ENCODE peak calls at places on chromosomes 1 and 21, in five cellular contexts. W, C, K, X and A are unnamed samples.
A peak's percentile ranks its signal among the peaks of the same experiment; 100 is the strongest.

GRCh38 chr1:162264108-162264507 is 112.5 kb downstream of the SPATA46 start:
- DNase-seq in W (no peak), C (no peak), K (no peak), X (no peak), A (no peak)

GRCh38 chr21:37871121-37871862 is 45.0 kb downstream of the KCNJ6 start:
- DNase-seq in W (peak; percentile 39), C (no peak), K (no peak), X (no peak), A (no peak)

GRCh38 chr1:196477262-196477661 is 131.0 kb downstream of the KCNT2 start:
- DNase-seq in W (no peak), C (no peak), K (no peak), X (no peak), A (no peak)

GRCh38 chr21:37546949-37547614 is 180.5 kb downstream of the DYRK1A start:
- DNase-seq in W (no peak), C (no peak), K (no peak), X (no peak), A (no peak)

GRCh38 chr1:56788588-56788987 is 30.6 kb downstream of the FYB2 start:
- DNase-seq in W (no peak), C (no peak), K (no peak), X (no peak), A (no peak)

GRCh38 chr1:7281821-7282220 is 489.3 kb upstream of the VAMP3 start:
- DNase-seq in W (no peak), C (no peak), K (no peak), X (no peak), A (no peak)

GRCh38 chr1:22831729-22832413 is 121.2 kb downstream of the EPHB2 start:
- DNase-seq in W (peak; percentile 55), C (no peak), K (no peak), X (peak; percentile 39), A (peak; percentile 22)

GRCh38 chr1:37691497-37692077 is 729 bp upstream of the CDCA8 start:
- DNase-seq in W (no peak), C (peak; percentile 39), K (peak; percentile 88), X (peak; percentile 40), A (no peak)

GRCh38 chr1:9417695-9418094 is 121.6 kb upstream of the SLC25A33 start:
- DNase-seq in W (no peak), C (peak; percentile 58), K (no peak), X (no peak), A (no peak)

GRCh38 chr1:39158330-39159086 is 46.0 kb upstream of the MACF1 start:
- DNase-seq in W (no peak), C (no peak), K (peak; percentile 65), X (peak; percentile 49), A (no peak)

GRCh38 chr1:207304710-207305151 is 16.7 kb upstream of the CD55 start:
- DNase-seq in W (no peak), C (no peak), K (no peak), X (no peak), A (no peak)

GRCh38 chr1:33893147-33893830 is 29.4 kb downstream of the HMGB4 start:
- DNase-seq in W (no peak), C (no peak), K (no peak), X (no peak), A (peak; percentile 69)

GRCh38 chr1:169933999-169934725 is 40.5 kb upstream of the SCYL3 start:
- DNase-seq in W (peak; percentile 12), C (no peak), K (no peak), X (no peak), A (no peak)

GRCh38 chr1:241272828-241273227 is 84.2 kb downstream of the RGS7 start:
- DNase-seq in W (no peak), C (no peak), K (no peak), X (no peak), A (no peak)

GRCh38 chr1:68111804-68112436 is 61.5 kb upstream of the DIRAS3 start:
- DNase-seq in W (peak; percentile 90), C (no peak), K (peak; percentile 69), X (peak; percentile 72), A (peak; percentile 74)

GRCh38 chr1:21355956-21356355 is 65.7 kb upstream of the ECE1 start:
- DNase-seq in W (no peak), C (no peak), K (no peak), X (no peak), A (no peak)

GRCh38 chr1:246113555-246114095 is 393.5 kb downstream of the SMYD3 start:
- DNase-seq in W (no peak), C (no peak), K (no peak), X (no peak), A (no peak)

GRCh38 chr1:43885311-43885801 is 48.2 kb upstream of the ARTN start:
- DNase-seq in W (no peak), C (no peak), K (no peak), X (no peak), A (no peak)

GRCh38 chr1:92484171-92484471 is 2.6 kb downstream of the GFI1 start:
- DNase-seq in W (no peak), C (no peak), K (peak; percentile 64), X (no peak), A (no peak)

GRCh38 chr1:85366391-85366790 is 90.0 kb upstream of the BCL10 start:
- DNase-seq in W (peak; percentile 71), C (no peak), K (no peak), X (no peak), A (peak; percentile 31)

GRCh38 chr1:228735871-228736586 is 750 bp downstream of the RHOU start:
- DNase-seq in W (no peak), C (no peak), K (peak; percentile 85), X (peak; percentile 63), A (no peak)

GRCh38 chr1:47937586-47937985 is 59.6 kb downstream of the TRABD2B start:
- DNase-seq in W (no peak), C (no peak), K (no peak), X (no peak), A (no peak)

GRCh38 chr1:88917321-88918025 is 26.1 kb upstream of the GTF2B start:
- DNase-seq in W (no peak), C (peak; percentile 18), K (no peak), X (no peak), A (no peak)

DNA sequence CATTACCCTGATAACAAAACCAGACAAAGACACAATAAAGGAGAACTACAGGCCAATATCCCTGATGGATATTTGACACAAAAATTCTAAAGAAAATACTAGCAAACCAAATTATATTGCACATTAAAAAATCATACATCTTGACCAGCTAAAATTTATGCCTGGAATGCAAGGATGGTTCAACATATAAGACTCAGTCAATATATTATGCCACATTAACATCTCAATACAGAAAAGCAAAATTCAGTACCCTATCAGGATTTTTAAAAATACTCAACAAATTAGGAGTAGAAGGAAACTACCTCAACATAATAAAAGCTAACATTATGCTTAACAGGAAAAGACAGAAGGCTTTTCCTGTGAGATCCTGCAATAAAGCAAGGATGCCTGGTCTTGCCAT is 177.1 kb downstream of the MAGI3 start:
- DNase-seq in W (no peak), C (no peak), K (no peak), X (no peak), A (no peak)
- TF ChIP-seq CTCF in W (no peak), C (no peak), K (no peak), X (no peak), A (no peak)

GRCh38 chr1:60088620-60089155 is 15.1 kb upstream of the C1orf87 start:
- DNase-seq in W (no peak), C (no peak), K (no peak), X (no peak), A (no peak)
- TF ChIP-seq CTCF in W (peak; percentile 19), C (peak; percentile 45), K (no peak), X (no peak), A (peak; percentile 33)

GRCh38 chr1:63624911-63625310 is 31.7 kb downstream of the PGM1 start:
- DNase-seq in W (no peak), C (no peak), K (no peak), X (no peak), A (no peak)
- TF ChIP-seq CTCF in W (no peak), C (no peak), K (no peak), X (no peak), A (peak; percentile 14)

GRCh38 chr21:44263221-44263671 is 1.5 kb upstream of the DNMT3L start:
- DNase-seq in W (no peak), C (no peak), K (peak; percentile 45), X (no peak), A (no peak)

GRCh38 chr21:44265734-44266270 is 4.1 kb upstream of the DNMT3L start:
- DNase-seq in W (no peak), C (no peak), K (peak; percentile 43), X (no peak), A (no peak)

GRCh38 chr21:44271558-44271957 is 9.9 kb upstream of the DNMT3L start:
- DNase-seq in W (no peak), C (no peak), K (peak; percentile 27), X (no peak), A (no peak)

GRCh38 chr21:44263768-44264167 is 2.1 kb upstream of the DNMT3L start:
- DNase-seq in W (no peak), C (no peak), K (peak; percentile 5), X (no peak), A (no peak)

GRCh38 chr21:44267655-44268142 is 6.0 kb upstream of the DNMT3L start:
- DNase-seq in W (no peak), C (peak; percentile 58), K (peak; percentile 27), X (no peak), A (no peak)
- TF ChIP-seq CTCF in W (peak; percentile 18), C (peak; percentile 80), K (no peak), X (no peak), A (peak; percentile 4)

GRCh38 chr1:36475910-36476604 is 6.7 kb downstream of the CSF3R start:
- DNase-seq in W (no peak), C (no peak), K (no peak), X (no peak), A (no peak)
- TF ChIP-seq CTCF in W (no peak), C (no peak), K (no peak), X (no peak), A (no peak)

GRCh38 chr1:54874079-54874830 is 12.7 kb downstream of the DHCR24 start:
- DNase-seq in W (no peak), C (no peak), K (no peak), X (no peak), A (no peak)

GRCh38 chr1:54871275-54872040 is 15.5 kb downstream of the DHCR24 start:
- DNase-seq in W (no peak), C (no peak), K (no peak), X (no peak), A (no peak)

GRCh38 chr1:54869173-54869851 is 17.7 kb downstream of the DHCR24 start:
- DNase-seq in W (no peak), C (no peak), K (no peak), X (peak; percentile 5), A (no peak)

GRCh38 chr1:54870869-54871268 is 16.1 kb downstream of the DHCR24 start:
- DNase-seq in W (no peak), C (no peak), K (no peak), X (no peak), A (no peak)

DNA sequence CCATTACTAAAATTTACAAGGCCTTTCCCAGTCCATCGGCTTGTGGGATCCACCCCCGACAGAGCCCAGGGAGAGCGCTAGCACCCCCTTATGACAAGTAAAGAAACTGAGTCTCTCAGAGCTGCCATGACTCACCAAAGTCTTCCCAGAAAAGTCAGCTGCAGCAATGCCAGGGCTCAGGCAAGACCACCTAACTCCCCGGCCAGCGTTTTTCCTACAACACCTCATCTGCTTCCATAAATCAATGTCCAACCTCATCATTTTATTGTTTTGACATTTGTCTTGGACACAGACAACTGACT is 15.0 kb downstream of the DHCR24 start:
- DNase-seq in W (no peak), C (no peak), K (no peak), X (no peak), A (no peak)
- TF ChIP-seq CTCF in W (no peak), C (no peak), K (no peak), X (no peak), A (no peak)